ENCODE peak calls at places on chromosomes 4 and X, in six cellular contexts. P is right atrium auricular region, F is Peyer's patch, G is endothelial cell, E is nephron progenitor cell, U is GM20000. B is an unnamed sample.
A peak's percentile ranks its signal among the peaks of the same experiment; 100 is the strongest.

GRCh38 chrX:71872542-71873458 is 37.8 kb upstream of the NHSL2 start:
- DNase-seq in P (no peak), F (no peak), G (no peak), E (no peak), U (no peak), B (no peak)

GRCh38 chr4:169620846-169621228 is 459 bp downstream of the CLCN3 start:
- DNase-seq in P (no peak), F (no peak), G (peak; percentile 19), E (peak; percentile 13), U (no peak), B (no peak)

GRCh38 chr4:58163172-58163571 is 1053.0 kb upstream of the IGFBP7 start:
- DNase-seq in P (no peak), F (no peak), G (no peak), E (no peak), U (no peak), B (no peak)

GRCh38 chr4:149223659-149224058 is 592.0 kb downstream of the IQCM start:
- DNase-seq in P (no peak), F (no peak), G (no peak), E (no peak), U (no peak), B (no peak)

GRCh38 chrX:63354484-63354883 is 3.4 kb upstream of the SPIN4 start:
- DNase-seq in P (no peak), F (no peak), G (no peak), E (no peak), U (no peak), B (no peak)

GRCh38 chrX:66233206-66233605 is 69.2 kb downstream of the HEPH start:
- DNase-seq in P (no peak), F (no peak), G (no peak), E (no peak), U (no peak), B (no peak)

GRCh38 chr4:178633263-178633662 is 1191.0 kb upstream of the AGA start:
- DNase-seq in P (no peak), F (no peak), G (no peak), E (no peak), U (no peak), B (no peak)

GRCh38 chrX:3567681-3568080 is 145.8 kb downstream of the PRKX start:
- DNase-seq in P (no peak), F (no peak), G (no peak), E (no peak), U (no peak), B (no peak)

GRCh38 chr4:121693450-121693849 is 3.3 kb downstream of the ANXA5 start:
- DNase-seq in P (no peak), F (no peak), G (no peak), E (no peak), U (no peak), B (no peak)

GRCh38 chr4:121696641-121697461 is at the start of gene ANXA5:
- DNase-seq in P (peak; percentile 89), F (peak; percentile 93), G (peak; percentile 88), E (peak; percentile 88), U (peak; percentile 88), B (peak; percentile 75)

GRCh38 chr4:121697626-121698025 is 846 bp upstream of the ANXA5 start:
- DNase-seq in P (no peak), F (no peak), G (no peak), E (no peak), U (peak; percentile 25), B (no peak)

GRCh38 chr4:121698119-121698732 is 1.4 kb upstream of the ANXA5 start:
- DNase-seq in P (no peak), F (no peak), G (no peak), E (no peak), U (no peak), B (no peak)

DNA sequence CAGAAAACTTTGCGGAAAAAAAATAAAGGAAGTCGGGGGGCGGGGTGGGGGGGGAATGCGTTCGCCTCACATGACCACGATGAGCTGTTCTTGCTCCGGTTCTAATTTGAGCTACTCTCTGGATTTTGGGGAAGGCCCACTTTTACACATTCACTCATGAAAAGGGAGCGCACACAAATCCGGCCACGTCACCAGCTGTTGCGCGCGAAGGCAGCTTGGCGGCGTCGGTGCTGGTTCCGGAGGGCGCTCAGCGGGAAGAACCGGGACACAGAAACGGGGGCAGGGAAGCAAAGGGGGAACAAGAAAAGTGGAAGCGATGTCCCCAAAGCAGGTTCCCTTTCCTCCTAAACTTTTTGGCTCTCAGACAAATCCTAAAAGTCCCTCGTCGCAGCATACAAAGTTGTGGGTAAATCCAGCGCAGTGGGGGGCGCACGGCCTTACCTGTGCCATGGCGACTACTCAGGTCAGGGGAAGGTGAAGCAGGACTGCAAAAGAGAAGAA is 590 bp downstream of the ANXA5 start:
- DNase-seq in P (peak; percentile 94), F (peak; percentile 76), G (peak; percentile 49), E (peak; percentile 45), U (peak; percentile 39), B (no peak)
- TF ChIP-seq CTCF in P (no peak), F (no peak), G (no peak), E (no peak), U (no peak), B (no peak)

GRCh38 chr4:163665521-163666334 is 171.2 kb downstream of the TMA16 start:
- DNase-seq in P (no peak), F (no peak), G (no peak), E (no peak), U (no peak), B (no peak)
- TF ChIP-seq CTCF in P (no peak), F (no peak), G (no peak), E (no peak), U (no peak), B (no peak)

DNA sequence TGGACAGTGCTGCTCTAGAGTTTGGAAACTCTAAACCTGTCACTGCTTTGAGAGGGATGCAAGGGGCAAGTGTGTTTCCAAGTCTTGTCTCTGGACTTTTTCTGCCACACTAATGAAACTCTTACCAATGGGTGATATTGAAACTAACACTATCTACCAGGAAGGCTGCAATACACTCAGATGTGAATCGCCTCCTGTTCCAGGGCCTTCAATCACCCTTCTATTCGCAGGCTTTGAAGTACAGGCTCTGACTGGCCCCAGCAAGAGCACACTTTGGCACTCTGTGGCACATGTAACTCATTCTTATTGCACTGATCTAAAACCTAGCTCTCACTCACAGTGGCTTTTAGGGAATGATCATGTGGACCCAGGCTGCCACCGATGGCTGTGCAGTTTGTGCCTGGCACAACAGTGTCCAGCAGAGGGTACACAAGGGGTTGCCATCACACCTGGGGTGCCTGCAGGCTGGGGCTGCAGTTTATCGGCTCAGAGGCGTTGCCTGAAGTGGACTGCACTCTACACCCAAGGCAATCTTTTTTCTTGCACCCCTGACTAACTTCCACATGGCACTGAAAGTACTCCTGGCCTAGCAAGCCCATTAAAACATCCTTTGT is 210.8 kb downstream of the MGST2 start:
- DNase-seq in P (no peak), F (no peak), G (no peak), E (no peak), U (no peak), B (no peak)
- TF ChIP-seq CTCF in P (no peak), F (no peak), G (no peak), E (no peak), U (no peak), B (no peak)

DNA sequence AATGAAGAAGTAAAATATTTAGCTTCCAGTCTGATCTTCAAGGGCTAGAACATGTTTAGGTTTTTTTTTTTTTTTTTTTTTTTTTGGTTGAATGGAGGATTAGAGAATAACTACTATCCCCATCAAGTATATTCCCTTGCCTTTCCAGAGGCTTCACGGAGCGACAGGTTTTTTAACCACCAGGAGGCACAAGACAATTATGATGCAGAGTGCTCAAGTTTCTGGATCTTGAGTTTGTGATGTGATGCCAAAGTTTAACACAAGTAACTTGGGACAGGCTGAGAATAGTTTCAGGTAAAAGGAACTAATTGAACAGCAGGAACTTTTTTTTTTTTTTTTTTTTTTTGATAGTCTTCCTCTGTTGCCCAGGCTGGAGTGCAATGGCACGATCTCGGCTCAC is 30.3 kb downstream of the CCNI start:
- DNase-seq in P (no peak), F (no peak), G (no peak), E (no peak), U (no peak), B (no peak)
- TF ChIP-seq CTCF in P (no peak), F (no peak), G (no peak), E (peak; percentile 22), U (no peak), B (no peak)

GRCh38 chr4:157045507-157046127 is 30.3 kb upstream of the GLRB start:
- DNase-seq in P (no peak), F (no peak), G (peak; percentile 20), E (peak; percentile 21), U (peak; percentile 20), B (no peak)

GRCh38 chr4:157040380-157040779 is 35.6 kb upstream of the GLRB start:
- DNase-seq in P (no peak), F (no peak), G (no peak), E (no peak), U (no peak), B (no peak)

GRCh38 chr4:157048248-157048647 is 27.7 kb upstream of the GLRB start:
- DNase-seq in P (peak; percentile 68), F (no peak), G (no peak), E (no peak), U (no peak), B (no peak)

DNA sequence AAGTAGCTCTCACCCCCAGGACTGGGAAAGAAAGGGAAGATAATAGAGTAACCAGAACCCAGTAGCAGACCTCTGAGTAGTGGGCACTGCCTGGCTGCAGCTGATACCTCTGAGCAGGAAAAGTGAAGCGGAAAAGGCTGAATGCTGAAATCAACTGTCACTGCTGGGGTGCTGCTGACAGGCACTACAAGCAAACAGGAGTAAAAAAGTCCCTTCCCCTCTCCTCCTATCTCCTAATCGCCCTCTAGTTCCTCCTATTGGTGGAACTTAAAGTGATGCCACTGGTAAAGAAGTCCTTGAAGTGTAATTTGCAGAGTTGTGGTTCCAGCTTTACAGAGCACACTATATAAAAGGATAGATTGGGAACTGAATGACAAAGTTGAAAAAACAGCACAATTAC is 32.8 kb upstream of the GLRB start:
- DNase-seq in P (no peak), F (no peak), G (peak; percentile 50), E (peak; percentile 12), U (no peak), B (no peak)
- TF ChIP-seq CTCF in P (no peak), F (no peak), G (no peak), E (no peak), U (no peak), B (no peak)